ENCODE peak calls at places on chromosome 16, in six cellular contexts. One of them, this sample, is unnamed.

GRCh38 chr16:27401768-27402568 is at the start of gene IL21R:
- DNase-seq in AG09319: no peak
- DNase-seq in C1 segment of cervical spinal cord: no peak
- DNase-seq in esophagus muscularis mucosa: peak
- DNase-seq in lung microvascular endothelial cell: peak
- DNase-seq in neuronal stem cell: no peak
- DNase-seq in this sample: peak

GRCh38 chr16:72974142-72974769 is 73.7 kb downstream of the ZFHX3 start:
- DNase-seq in esophagus muscularis mucosa: no peak
- DNase-seq in AG09319: no peak
- DNase-seq in lung microvascular endothelial cell: peak
- DNase-seq in neuronal stem cell: no peak
- DNase-seq in C1 segment of cervical spinal cord: no peak
- DNase-seq in this sample: no peak

GRCh38 chr16:76800196-76800595 is 390.8 kb upstream of the MON1B start:
- DNase-seq in neuronal stem cell: no peak
- DNase-seq in AG09319: no peak
- DNase-seq in lung microvascular endothelial cell: no peak
- DNase-seq in C1 segment of cervical spinal cord: no peak
- DNase-seq in esophagus muscularis mucosa: no peak
- DNase-seq in this sample: no peak

GRCh38 chr16:55566432-55567175 is at the start of gene CAPNS2:
- DNase-seq in neuronal stem cell: no peak
- DNase-seq in AG09319: no peak
- DNase-seq in C1 segment of cervical spinal cord: no peak
- DNase-seq in lung microvascular endothelial cell: no peak
- DNase-seq in esophagus muscularis mucosa: no peak
- DNase-seq in this sample: no peak

GRCh38 chr16:28241924-28242323 is 30.2 kb upstream of the XPO6 start:
- DNase-seq in lung microvascular endothelial cell: no peak
- DNase-seq in AG09319: no peak
- DNase-seq in neuronal stem cell: no peak
- DNase-seq in C1 segment of cervical spinal cord: no peak
- DNase-seq in esophagus muscularis mucosa: no peak
- DNase-seq in this sample: no peak

GRCh38 chr16:907819-908218 is 63.0 kb downstream of the LMF1 start:
- DNase-seq in C1 segment of cervical spinal cord: no peak
- DNase-seq in esophagus muscularis mucosa: no peak
- DNase-seq in AG09319: no peak
- DNase-seq in neuronal stem cell: no peak
- DNase-seq in lung microvascular endothelial cell: no peak
- DNase-seq in this sample: no peak

GRCh38 chr16:54093281-54093680 is 193.3 kb downstream of the IRX3 start:
- DNase-seq in AG09319: no peak
- DNase-seq in neuronal stem cell: no peak
- DNase-seq in lung microvascular endothelial cell: no peak
- DNase-seq in esophagus muscularis mucosa: no peak
- DNase-seq in C1 segment of cervical spinal cord: no peak
- DNase-seq in this sample: no peak

GRCh38 chr16:3479654-3480216 is 15.6 kb downstream of the C16orf90 start:
- DNase-seq in C1 segment of cervical spinal cord: no peak
- DNase-seq in esophagus muscularis mucosa: no peak
- DNase-seq in AG09319: no peak
- DNase-seq in lung microvascular endothelial cell: no peak
- DNase-seq in neuronal stem cell: no peak
- DNase-seq in this sample: no peak

GRCh38 chr16:86632206-86632605 is 53.9 kb downstream of the FOXL1 start:
- DNase-seq in neuronal stem cell: no peak
- DNase-seq in lung microvascular endothelial cell: no peak
- DNase-seq in esophagus muscularis mucosa: no peak
- DNase-seq in AG09319: no peak
- DNase-seq in C1 segment of cervical spinal cord: no peak
- DNase-seq in this sample: no peak

GRCh38 chr16:90035902-90036301 is 16.6 kb upstream of the DBNDD1 start:
- DNase-seq in neuronal stem cell: no peak
- DNase-seq in lung microvascular endothelial cell: no peak
- DNase-seq in C1 segment of cervical spinal cord: no peak
- DNase-seq in AG09319: no peak
- DNase-seq in esophagus muscularis mucosa: no peak
- DNase-seq in this sample: no peak

This sample was measured in T-cell.